ENCODE peak calls at places on chromosomes 4 and X, in four cellular contexts. D is T-helper 1 cell; J is CD8-positive, alpha-beta memory T cell; S is T-helper 9 cell. T is an unnamed sample.

GRCh38 chrX:111375747-111376146 is 36.2 kb downstream of the DCX start:
- DNase-seq in D (no peak), S (no peak), J (no peak), T (no peak)

GRCh38 chrX:19332983-19333382 is 10.7 kb upstream of the PDHA1 start:
- DNase-seq in S (no peak), J (no peak), D (no peak), T (no peak)

GRCh38 chr4:6493668-6494304 is 21.4 kb upstream of the PPP2R2C start:
- DNase-seq in D (no peak), S (no peak), J (no peak), T (no peak)

GRCh38 chr4:85793256-85793655 is 318.3 kb downstream of the ARHGAP24 start:
- DNase-seq in S (no peak), J (no peak), D (no peak), T (no peak)

GRCh38 chr4:70703695-70704332 is 15.5 kb downstream of the UTP3 start:
- DNase-seq in J (no peak), D (no peak), S (no peak), T (no peak)

GRCh38 chr4:32624943-32625603 is 1904.9 kb downstream of the PCDH7 start:
- DNase-seq in J (no peak), S (no peak), D (no peak), T (no peak)

GRCh38 chrX:23790147-23790497 is 7.1 kb downstream of the SAT1 start:
- DNase-seq in S (no peak), J (no peak), D (no peak), T (no peak)

GRCh38 chrX:112840382-112841113 is at the start of gene AMOT:
- DNase-seq in S (peak), J (peak), D (peak), T (peak)

GRCh38 chrX:72304877-72305276 is 837 bp downstream of the CITED1 start:
- DNase-seq in S (no peak), J (no peak), D (no peak), T (no peak)

GRCh38 chr4:3321295-3321889 is 28.6 kb downstream of the RGS12 start:
- DNase-seq in J (no peak), S (no peak), D (no peak), T (peak)

GRCh38 chr4:176443117-176443516 is 123.4 kb downstream of the SPCS3 start:
- DNase-seq in D (no peak), S (no peak), J (no peak), T (no peak)

GRCh38 chr4:36088542-36088941 is 155.8 kb downstream of the ARAP2 start:
- DNase-seq in S (no peak), J (no peak), D (no peak), T (no peak)

GRCh38 chr4:123832173-123833026 is 435.8 kb downstream of the SPRY1 start:
- DNase-seq in D (no peak), J (no peak), S (no peak), T (no peak)

GRCh38 chrX:57481514-57481913 is 110.3 kb upstream of the ZXDB start:
- DNase-seq in S (no peak), D (no peak), J (no peak), T (no peak)

GRCh38 chrX:42973321-42973720 is 195.4 kb upstream of the PPP1R2C start:
- DNase-seq in J (no peak), D (no peak), S (no peak), T (no peak)

GRCh38 chr4:80197132-80197573 is at the start of gene PRDM8:
- DNase-seq in S (no peak), D (no peak), J (peak), T (no peak)

GRCh38 chr4:2878346-2878745 is 34.7 kb downstream of the ADD1 start:
- DNase-seq in J (no peak), D (no peak), S (no peak), T (no peak)

GRCh38 chr4:79241846-79242245 is 84.0 kb downstream of the NAA11 start:
- DNase-seq in D (no peak), J (no peak), S (no peak), T (no peak)

GRCh38 chr4:13302876-13303275 is 181.3 kb downstream of the RAB28 start:
- DNase-seq in S (no peak), D (no peak), J (no peak), T (no peak)

GRCh38 chrX:68985135-68985725 is 156.4 kb downstream of the EFNB1 start:
- DNase-seq in D (no peak), S (no peak), J (no peak), T (no peak)

GRCh38 chrX:23699636-23700194 is 32.4 kb downstream of the PRDX4 start:
- DNase-seq in D (no peak), S (no peak), J (no peak), T (no peak)

GRCh38 chr4:2962614-2963184 is 507 bp downstream of the NOP14 start:
- DNase-seq in S (no peak), J (no peak), D (no peak), T (no peak)

GRCh38 chr4:127936974-127937373 is 28.0 kb downstream of the MFSD8 start:
- DNase-seq in J (no peak), D (no peak), S (no peak), T (no peak)

GRCh38 chr4:56434599-56435000 is 815 bp downstream of the PPAT start:
- DNase-seq in J (no peak), S (no peak), D (no peak), T (no peak)

GRCh38 chrX:50747471-50747900 is 66.5 kb downstream of the SHROOM4 start:
- DNase-seq in D (no peak), J (no peak), S (no peak), T (no peak)

GRCh38 chr4:38069271-38069760 is 109.1 kb downstream of the PTTG2 start:
- DNase-seq in J (no peak), D (no peak), S (no peak), T (no peak)

GRCh38 chr4:164799410-164799809 is 45.5 kb downstream of the SMIM31 start:
- DNase-seq in D (no peak), J (no peak), S (no peak), T (no peak)

GRCh38 chr4:154506253-154506652 is 14.7 kb upstream of the DCHS2 start:
- DNase-seq in S (no peak), J (no peak), D (no peak), T (no peak)

GRCh38 chr4:172850838-172851237 is 317.8 kb upstream of the GALNT7 start:
- DNase-seq in D (no peak), S (no peak), J (no peak), T (no peak)

GRCh38 chr4:12244949-12245348 is 816.3 kb upstream of the HS3ST1 start:
- DNase-seq in S (no peak), D (no peak), J (no peak), T (no peak)

GRCh38 chrX:22958250-22958649 is 41.5 kb upstream of the DDX53 start:
- DNase-seq in D (no peak), S (no peak), J (no peak), T (no peak)

GRCh38 chrX:65587616-65588526 is 53.3 kb upstream of the LAS1L start:
- DNase-seq in J (no peak), S (no peak), D (no peak), T (peak)

GRCh38 chr4:179415842-179416223 is 1973.6 kb upstream of the AGA start:
- DNase-seq in J (no peak), S (no peak), D (no peak), T (no peak)

GRCh38 chrX:39749728-39750127 is 348.0 kb downstream of the BCOR start:
- DNase-seq in D (no peak), S (no peak), J (no peak), T (no peak)

GRCh38 chr4:98318521-98318920 is 57.3 kb downstream of the RAP1GDS1 start:
- DNase-seq in J (no peak), S (no peak), D (no peak), T (no peak)

T was measured in left lobe of liver.